ENCODE peak calls at places on chromosomes 5 and 9, in eight cellular contexts. J, L, W, X, A, S, Z and Y are unnamed samples.

GRCh38 chr9:109319631-109320233 is 1.1 kb downstream of the EPB41L4B start:
- DNase-seq in J (no peak), L (no peak), W (no peak), X (no peak), A (no peak), S (no peak), Z (no peak), Y (no peak)

GRCh38 chr9:71897573-71897972 is 13.4 kb downstream of the ABHD17B start:
- DNase-seq in J (no peak), L (no peak), W (no peak), X (no peak), A (no peak), S (no peak), Z (no peak), Y (no peak)

GRCh38 chr5:158802941-158803341 is 296.8 kb downstream of the EBF1 start:
- DNase-seq in J (no peak), L (no peak), W (no peak), X (no peak), A (no peak), S (no peak), Z (no peak), Y (no peak)

GRCh38 chr9:133048595-133048994 is 13.2 kb upstream of the CEL start:
- DNase-seq in J (no peak), L (peak), W (peak), X (no peak), A (no peak), S (no peak), Z (no peak), Y (no peak)

GRCh38 chr5:36029914-36030313 is 36.8 kb downstream of the UGT3A2 start:
- DNase-seq in J (no peak), L (peak), W (no peak), X (peak), A (no peak), S (no peak), Z (no peak), Y (no peak)

GRCh38 chr5:140018096-140018481 is 25.0 kb downstream of the NRG2 start:
- DNase-seq in J (no peak), L (no peak), W (no peak), X (no peak), A (no peak), S (no peak), Z (no peak), Y (no peak)

GRCh38 chr9:4334439-4334838 is 34.6 kb upstream of the GLIS3 start:
- DNase-seq in J (no peak), L (peak), W (peak), X (peak), A (peak), S (peak), Z (no peak), Y (no peak)

GRCh38 chr9:93298498-93299417 is 114.8 kb downstream of the WNK2 start:
- DNase-seq in J (no peak), L (peak), W (no peak), X (no peak), A (no peak), S (no peak), Z (peak), Y (peak)

GRCh38 chr9:132903574-132904495 is 25.1 kb downstream of the SPACA9 start:
- DNase-seq in J (no peak), L (no peak), W (no peak), X (no peak), A (no peak), S (no peak), Z (no peak), Y (no peak)